ENCODE peak calls at places on chromosomes 5 and 9, in four cellular contexts. Q, R, L and K are unnamed samples.

GRCh38 chr9:114494776-114495569 is 10.3 kb downstream of the WHRN start:
- DNase-seq in Q (no peak), R (no peak), L (no peak), K (peak)

GRCh38 chr9:116055536-116055935 is 98.1 kb upstream of the PAPPA start:
- DNase-seq in Q (no peak), R (no peak), L (no peak), K (no peak)

GRCh38 chr5:133603711-133604110 is 8.6 kb downstream of the FSTL4 start:
- DNase-seq in Q (no peak), R (no peak), L (no peak), K (no peak)

GRCh38 chr5:67815455-67816391 is 399.8 kb upstream of the PIK3R1 start:
- DNase-seq in Q (no peak), R (no peak), L (no peak), K (no peak)

GRCh38 chr9:132176338-132176737 is 14.5 kb downstream of the NTNG2 start:
- DNase-seq in Q (no peak), R (no peak), L (no peak), K (no peak)

GRCh38 chr5:142104491-142104890 is 4.1 kb upstream of the NDFIP1 start:
- DNase-seq in Q (no peak), R (no peak), L (no peak), K (no peak)

GRCh38 chr9:9912459-9912858 is 700.3 kb downstream of the PTPRD start:
- DNase-seq in Q (no peak), R (peak), L (no peak), K (no peak)

GRCh38 chr9:6272229-6272597 is 56.0 kb upstream of the TPD52L3 start:
- DNase-seq in Q (peak), R (no peak), L (no peak), K (no peak)

GRCh38 chr9:125878241-125878640 is 131.1 kb downstream of the PBX3 start:
- DNase-seq in Q (no peak), R (no peak), L (no peak), K (no peak)

GRCh38 chr5:2534970-2535369 is 216.5 kb downstream of the IRX2 start:
- DNase-seq in Q (no peak), R (no peak), L (no peak), K (no peak)

GRCh38 chr9:137494104-137494544 is 35.0 kb upstream of the NSMF start:
- DNase-seq in Q (no peak), R (no peak), L (no peak), K (no peak)

GRCh38 chr5:138353550-138353893 is 1.0 kb downstream of the KDM3B start:
- DNase-seq in Q (no peak), R (no peak), L (no peak), K (no peak)

GRCh38 chr9:37410969-37411785 is 11.3 kb upstream of the GRHPR start:
- DNase-seq in Q (no peak), R (no peak), L (no peak), K (no peak)

GRCh38 chr9:37413311-37413710 is 9.2 kb upstream of the GRHPR start:
- DNase-seq in Q (no peak), R (no peak), L (no peak), K (no peak)

GRCh38 chr9:37414503-37414943 is 8.0 kb upstream of the GRHPR start:
- DNase-seq in Q (no peak), R (no peak), L (no peak), K (peak)

GRCh38 chr9:37410354-37410861 is 12.1 kb upstream of the GRHPR start:
- DNase-seq in Q (no peak), R (no peak), L (no peak), K (no peak)

DNA sequence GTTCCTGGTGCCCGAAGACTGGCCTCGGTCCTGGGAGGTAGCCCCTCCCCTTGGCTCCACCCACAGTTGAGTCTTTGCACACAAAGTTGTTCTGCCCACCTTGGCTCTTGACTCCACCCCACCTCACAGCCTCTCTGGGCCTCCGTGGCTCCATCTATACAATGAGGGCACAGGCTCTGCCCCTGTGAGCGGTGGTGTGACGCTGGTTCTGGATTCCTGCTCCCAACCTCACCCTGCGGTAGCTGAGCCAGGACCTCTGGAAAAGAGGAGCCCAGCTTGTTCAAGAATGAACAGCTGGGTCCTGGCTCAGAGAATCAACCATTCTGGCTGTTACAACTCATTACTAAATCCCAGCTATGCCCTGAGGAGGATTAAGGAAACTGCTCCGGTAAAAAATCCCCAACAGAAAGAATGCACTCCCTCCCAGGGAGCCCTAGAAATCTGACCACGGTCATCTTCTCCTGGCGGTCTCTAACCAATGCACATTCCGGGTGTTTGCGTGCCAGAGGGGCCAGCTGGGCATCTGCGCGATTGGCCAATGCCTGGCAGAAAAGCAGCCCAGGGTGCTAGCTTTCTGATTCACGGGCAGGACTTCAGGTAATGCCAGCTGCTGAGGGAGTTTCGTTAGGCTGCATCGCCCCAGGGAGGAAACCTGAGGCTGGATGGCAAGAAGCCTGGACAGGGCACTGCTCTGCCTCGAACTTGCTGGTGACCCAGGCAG is 9.9 kb upstream of the GRHPR start:
- DNase-seq in Q (no peak), R (no peak), L (no peak), K (no peak)
- H3K4me3 ChIP-seq in Q (no peak), R (no peak), L (no peak), K (no peak)

GRCh38 chr5:89901983-89902382 is 507.6 kb downstream of the CETN3 start:
- DNase-seq in Q (no peak), R (no peak), L (no peak), K (no peak)
- H3K27ac ChIP-seq in Q (no peak), R (no peak), L (no peak), K (no peak)

DNA sequence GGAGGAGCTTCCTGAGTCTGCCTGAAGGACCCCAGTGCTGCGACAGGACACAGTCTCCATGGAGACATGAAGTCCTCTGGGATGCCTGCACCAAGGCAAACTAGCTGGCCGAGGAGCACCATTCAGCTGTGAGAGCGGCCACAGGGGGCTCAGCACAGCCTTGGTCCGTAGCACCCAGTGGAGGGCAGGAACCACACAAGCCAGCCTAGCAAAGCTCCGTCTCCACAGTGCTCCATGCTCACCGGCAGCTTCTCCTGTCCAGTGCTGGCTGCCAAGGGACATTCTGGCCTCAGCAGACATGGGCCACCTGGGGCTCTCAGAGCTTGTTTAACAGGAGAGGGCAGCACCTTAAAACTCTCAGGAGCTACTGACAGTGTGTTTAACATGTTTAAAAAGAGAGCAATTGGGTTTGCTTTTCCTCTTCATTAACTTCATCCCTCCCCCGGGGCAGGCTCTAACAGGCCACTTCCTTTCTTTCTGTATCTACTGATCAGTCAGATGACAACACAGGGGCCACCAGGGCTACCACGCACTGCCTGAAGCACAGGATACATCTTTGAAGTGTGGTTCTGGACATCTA is 57.0 kb downstream of the SECISBP2 start:
- DNase-seq in Q (no peak), R (peak), L (no peak), K (no peak)
- TF ChIP-seq POLR2AphosphoS5 in Q (no peak), R (no peak), L (no peak), K (no peak)

GRCh38 chr5:110872200-110872599 is 133.4 kb downstream of the SLC25A46 start:
- DNase-seq in Q (no peak), R (no peak), L (no peak), K (no peak)
- H3K4me3 ChIP-seq in Q (no peak), R (no peak), L (no peak), K (no peak)

GRCh38 chr9:14097666-14098065 is 216.3 kb downstream of the NFIB start:
- DNase-seq in Q (no peak), R (peak), L (no peak), K (no peak)
- H3K27ac ChIP-seq in Q (peak), R (peak), L (no peak), K (no peak)

GRCh38 chr9:130607640-130608420 is 28.5 kb downstream of the FUBP3 start:
- DNase-seq in Q (no peak), R (no peak), L (no peak), K (no peak)
- TF ChIP-seq POLR2AphosphoS5 in Q (no peak), R (no peak), L (no peak), K (no peak)

DNA sequence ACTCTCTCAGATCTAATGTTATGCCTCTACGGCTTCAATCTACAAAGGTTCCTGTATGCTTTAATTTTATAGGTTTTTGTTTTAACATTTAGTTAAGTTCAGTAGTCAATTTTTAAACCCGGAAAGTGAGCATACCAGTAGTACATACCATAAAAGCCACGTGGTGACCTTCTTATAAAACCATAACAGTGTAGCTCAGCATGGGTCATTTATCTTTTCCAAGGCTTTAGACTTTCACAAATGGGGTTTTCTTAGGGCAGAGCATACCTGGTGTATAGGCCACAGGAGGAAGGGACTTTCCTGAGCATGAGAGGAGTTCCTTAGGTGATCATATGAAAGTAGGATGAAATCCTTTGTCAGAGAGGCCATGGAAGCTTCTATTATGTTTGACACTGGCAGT is 23.2 kb downstream of the ECM2 start:
- DNase-seq in Q (no peak), R (no peak), L (no peak), K (no peak)
- H3K4me3 ChIP-seq in Q (no peak), R (no peak), L (no peak), K (no peak)

DNA sequence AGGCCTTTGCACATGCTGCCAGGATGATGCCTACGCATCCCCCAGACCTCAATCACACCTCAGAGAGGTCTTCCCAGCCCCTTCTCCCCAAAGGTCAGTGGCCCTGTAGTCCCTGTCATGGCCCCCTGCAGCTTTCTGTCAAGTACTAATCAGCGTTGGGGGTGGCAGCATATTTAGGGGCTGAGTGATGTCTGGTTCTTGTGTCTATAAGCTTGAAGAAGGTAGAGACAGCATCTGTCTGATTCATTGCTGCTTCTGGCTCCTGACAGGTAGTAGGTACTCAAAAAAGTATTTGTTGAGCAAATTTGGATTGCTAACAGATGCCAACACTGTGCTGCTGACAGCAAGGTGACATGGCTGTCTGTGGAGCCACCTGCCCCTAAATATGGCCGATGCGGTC is 51.6 kb upstream of the RPL26L1 start:
- DNase-seq in Q (no peak), R (no peak), L (no peak), K (no peak)
- H3K27ac ChIP-seq in Q (peak), R (no peak), L (no peak), K (no peak)

DNA sequence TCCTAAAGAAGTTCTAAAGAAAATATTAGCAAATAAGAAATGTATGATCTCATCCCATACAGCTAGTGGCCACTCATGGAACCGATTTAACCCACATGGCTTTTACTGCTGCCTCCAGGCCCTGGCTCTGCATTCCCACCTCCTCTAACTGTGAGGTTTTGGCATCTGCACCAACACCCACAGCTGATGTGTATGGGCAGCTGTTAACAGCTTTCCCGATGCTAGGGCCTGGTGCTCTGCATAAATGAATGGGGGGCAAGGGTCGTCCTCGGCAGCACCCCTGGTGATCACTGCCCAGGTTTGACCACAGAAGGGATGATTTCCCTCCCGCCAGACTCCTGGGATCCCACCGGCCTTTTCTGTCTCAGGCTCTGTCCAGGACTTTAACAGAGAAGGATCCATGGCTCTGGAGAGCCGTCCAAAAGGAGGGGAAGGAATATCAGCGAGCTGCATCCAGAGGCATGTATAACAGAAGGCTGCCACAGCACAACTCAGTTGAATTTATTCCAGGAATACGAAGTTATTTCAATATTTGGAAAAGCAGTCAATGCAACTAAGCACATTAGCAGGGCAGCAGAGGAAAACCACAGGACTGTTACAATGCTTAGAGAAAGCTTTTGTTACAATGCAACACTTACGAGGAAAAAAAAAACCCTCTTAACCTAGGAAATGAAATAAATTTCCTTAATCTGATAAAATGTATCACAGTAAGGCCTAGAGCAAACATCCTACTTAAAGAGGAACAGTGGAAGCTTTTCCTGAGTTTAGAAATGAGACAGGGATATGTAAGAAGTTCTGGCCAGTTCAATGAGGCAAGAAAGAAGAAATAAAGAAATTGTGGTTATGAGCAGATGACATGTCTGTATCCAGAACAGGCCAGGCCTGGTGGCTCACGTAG is 63.1 kb downstream of the NACC2 start:
- DNase-seq in Q (no peak), R (no peak), L (no peak), K (no peak)
- TF ChIP-seq POLR2AphosphoS5 in Q (no peak), R (no peak), L (no peak), K (no peak)